ENCODE peak calls at places on chromosomes 5 and 9, in six cellular contexts. P is HepG2, I is H1, U is K562, A is GM12892, J is GM12878. C is an unnamed sample.

GRCh38 chr5:129018836-129019235 is 53.5 kb downstream of the SLC27A6 start:
- DNase-seq in J (no peak), A (no peak), P (no peak), I (no peak), U (no peak), C (no peak)

GRCh38 chr9:120394058-120394669 is 185.8 kb downstream of the CDK5RAP2 start:
- DNase-seq in A (no peak), U (no peak), I (no peak), P (peak; percentile 27), J (no peak), C (no peak)

GRCh38 chr5:134177197-134178171 is 734 bp upstream of the SKP1 start:
- DNase-seq in I (no peak), J (peak; percentile 26), U (peak; percentile 76), A (no peak), P (peak; percentile 68), C (peak; percentile 28)

GRCh38 chr5:172133359-172134029 is 54.5 kb downstream of the STK10 start:
- DNase-seq in J (no peak), U (no peak), P (no peak), A (no peak), I (no peak), C (no peak)

GRCh38 chr5:128084228-128085167 is 932 bp downstream of the SLC12A2 start:
- DNase-seq in A (peak; percentile 16), U (peak; percentile 13), P (no peak), I (peak; percentile 64), J (no peak), C (peak; percentile 12)

GRCh38 chr5:55035480-55035879 is 11.4 kb downstream of the GZMK start:
- DNase-seq in J (no peak), U (no peak), A (no peak), P (no peak), I (no peak), C (no peak)

GRCh38 chr5:88743231-88743879 is 139.6 kb downstream of the MEF2C start:
- DNase-seq in J (no peak), A (no peak), I (no peak), U (peak; percentile 32), P (no peak), C (no peak)

GRCh38 chr5:170773031-170773985 is 10.2 kb upstream of the GABRP start:
- DNase-seq in P (no peak), A (no peak), I (no peak), U (no peak), J (no peak), C (no peak)

GRCh38 chr9:99266136-99267023 is 44.3 kb downstream of the SEC61B start:
- DNase-seq in J (peak; percentile 48), P (peak; percentile 65), U (peak; percentile 70), A (no peak), I (peak; percentile 91), C (no peak)

GRCh38 chr9:17063535-17064135 is 71.2 kb upstream of the CNTLN start:
- DNase-seq in J (no peak), I (no peak), A (no peak), P (peak; percentile 45), U (no peak), C (peak; percentile 10)

GRCh38 chr5:132256086-132256782 is 1.3 kb upstream of the PDLIM4 start:
- DNase-seq in P (no peak), U (no peak), A (no peak), I (no peak), J (no peak), C (no peak)

GRCh38 chr5:34709861-34710673 is 53.9 kb downstream of the RAI14 start:
- DNase-seq in J (no peak), I (no peak), U (no peak), P (peak; percentile 64), A (no peak), C (no peak)

GRCh38 chr9:109903515-109904138 is 123.6 kb downstream of the PALM2AKAP2 start:
- DNase-seq in A (no peak), P (peak; percentile 71), J (no peak), I (peak; percentile 56), U (peak; percentile 65), C (peak; percentile 37)

GRCh38 chr9:91073049-91073810 is 271.6 kb downstream of the SYK start:
- DNase-seq in I (peak; percentile 36), P (no peak), A (no peak), U (no peak), J (no peak), C (no peak)

GRCh38 chr9:98851730-98852462 is 44.4 kb downstream of the GALNT12 start:
- DNase-seq in A (no peak), I (no peak), P (no peak), U (no peak), J (no peak), C (no peak)

GRCh38 chr5:137345396-137345795 is 153.7 kb downstream of the SPOCK1 start:
- DNase-seq in P (no peak), I (no peak), U (no peak), J (no peak), A (no peak), C (no peak)

DNA sequence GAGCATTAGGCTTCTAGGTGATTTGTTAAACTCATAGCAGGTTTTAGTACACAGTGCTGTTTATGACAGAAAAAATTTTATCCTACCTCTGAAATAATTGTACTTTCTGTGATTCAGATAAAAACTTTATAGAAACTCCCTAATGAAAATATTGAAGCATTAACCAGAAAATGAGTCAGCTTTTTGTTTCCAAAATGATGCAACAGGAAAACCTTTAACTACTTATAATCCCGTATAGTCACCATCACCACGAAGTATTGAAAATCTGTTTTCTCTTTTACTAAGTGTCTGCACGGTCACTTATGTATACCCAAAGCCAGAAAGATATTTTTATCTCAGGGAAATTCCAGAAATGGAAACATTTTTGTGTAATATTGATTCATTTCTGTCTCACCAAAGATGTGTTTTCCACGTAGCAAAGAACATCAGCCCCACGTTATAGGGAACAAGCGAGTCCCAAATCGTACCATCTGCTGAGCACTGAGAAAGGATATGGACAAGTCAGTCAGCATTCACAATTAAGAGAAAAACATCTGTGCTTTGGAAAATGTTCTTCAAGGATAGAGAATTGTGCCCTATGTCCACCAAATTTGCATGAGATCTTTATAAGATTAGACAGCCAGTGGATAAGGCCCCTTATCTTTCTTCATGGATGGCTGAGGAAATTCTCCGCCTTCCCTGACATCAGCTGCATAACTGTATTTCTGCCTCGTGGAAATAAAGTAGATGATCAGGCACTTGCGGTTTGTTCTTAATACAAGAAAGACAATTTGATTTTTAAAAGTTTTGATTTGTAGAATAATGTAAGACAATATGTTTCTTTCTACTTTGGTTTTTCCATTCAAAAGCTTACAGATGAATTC is 41.9 kb downstream of the TNFAIP8 start:
- DNase-seq in P (no peak), I (no peak), J (peak; percentile 81), U (no peak), A (no peak), C (no peak)
- TF ChIP-seq TAF1 in P (no peak), I (no peak), J (no peak), U (no peak), A (no peak), C (peak; percentile 18)

GRCh38 chr9:126630458-126631237 is 16.9 kb downstream of the LMX1B start:
- DNase-seq in A (no peak), I (no peak), P (no peak), U (no peak), J (no peak), C (no peak)
- TF ChIP-seq POLR2AphosphoS5 in A (no peak), I (no peak), P (no peak), U (no peak), J (no peak), C (no peak)

GRCh38 chr9:34346873-34347799 is 17.8 kb downstream of the NUDT2 start:
- DNase-seq in U (no peak), I (no peak), J (no peak), A (no peak), P (peak; percentile 61), C (no peak)

GRCh38 chr9:34341659-34342266 is 12.4 kb downstream of the NUDT2 start:
- DNase-seq in A (no peak), U (no peak), P (no peak), J (no peak), I (no peak), C (no peak)

GRCh38 chr9:34343605-34344004 is 14.2 kb downstream of the NUDT2 start:
- DNase-seq in I (no peak), A (no peak), J (no peak), P (no peak), U (no peak), C (no peak)

GRCh38 chr9:34338664-34339063 is 9.3 kb downstream of the NUDT2 start:
- DNase-seq in J (no peak), A (no peak), I (no peak), P (no peak), U (no peak), C (no peak)

DNA sequence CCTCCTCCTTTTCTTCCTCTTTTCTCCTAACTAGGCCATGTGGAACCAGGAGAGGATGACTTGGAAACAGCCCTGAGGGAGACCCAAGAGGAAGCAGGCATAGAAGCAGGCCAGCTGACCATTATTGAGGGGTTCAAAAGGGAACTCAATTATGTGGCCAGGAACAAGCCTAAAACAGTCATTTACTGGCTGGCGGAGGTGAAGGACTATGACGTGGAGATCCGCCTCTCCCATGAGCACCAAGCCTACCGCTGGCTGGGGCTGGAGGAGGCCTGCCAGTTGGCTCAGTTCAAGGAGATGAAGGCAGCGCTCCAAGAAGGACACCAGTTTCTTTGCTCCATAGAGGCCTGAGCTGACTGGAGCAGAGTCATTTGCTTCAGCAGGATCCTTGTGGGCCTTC is 13.7 kb downstream of the NUDT2 start:
- DNase-seq in U (no peak), I (no peak), P (no peak), A (no peak), J (no peak), C (no peak)
- TF ChIP-seq POLR2A in U (no peak), I (no peak), P (no peak), A (no peak), J (no peak), C (no peak)

GRCh38 chr5:65812648-65813047 is 90.6 kb downstream of the NLN start:
- DNase-seq in U (no peak), I (no peak), P (no peak), J (no peak), A (no peak), C (no peak)

GRCh38 chr5:65808818-65809217 is 86.8 kb downstream of the NLN start:
- DNase-seq in J (no peak), U (no peak), A (no peak), I (no peak), P (no peak), C (no peak)

GRCh38 chr5:65809817-65810531 is 88.0 kb downstream of the NLN start:
- DNase-seq in U (no peak), I (no peak), A (no peak), P (no peak), J (no peak), C (no peak)

GRCh38 chr5:65811004-65811403 is 89.0 kb downstream of the NLN start:
- DNase-seq in A (no peak), J (no peak), I (no peak), U (no peak), P (no peak), C (no peak)

GRCh38 chr5:65811895-65812294 is 89.9 kb downstream of the NLN start:
- DNase-seq in A (no peak), P (no peak), U (no peak), I (no peak), J (no peak), C (no peak)
- TF ChIP-seq TAF1 in A (no peak), P (no peak), U (no peak), I (no peak), J (no peak), C (no peak)

GRCh38 chr9:124334568-124335319 is 77.0 kb downstream of the NEK6 start:
- DNase-seq in U (no peak), P (no peak), A (no peak), I (no peak), J (no peak), C (no peak)
- TF ChIP-seq POLR2AphosphoS5 in U (no peak), P (no peak), A (peak; percentile 40), I (no peak), J (peak; percentile 23), C (peak; percentile 62)

GRCh38 chr9:128192601-128193371 is 1.4 kb upstream of the CIZ1 start:
- DNase-seq in J (no peak), A (no peak), P (no peak), I (no peak), U (peak; percentile 86), C (no peak)
- TF ChIP-seq POLR2A in J (no peak), A (no peak), P (no peak), I (no peak), U (no peak), C (no peak)

C was measured in GM12891.